ENCODE peak calls at places on chromosomes 7 and 10, in seven cellular contexts. I is CD8-positive, alpha-beta T cell; R is lower lobe of right lung; Y is cardiac muscle cell; B is pancreas; M is heart right ventricle; D is body of pancreas. E is an unnamed sample.

GRCh38 chr7:155796381-155797261 is 15.6 kb downstream of the SHH start:
- DNase-seq in M (peak; percentile 29), B (peak; percentile 94), R (peak; percentile 78), Y (peak; percentile 65), I (peak; percentile 58), D (peak; percentile 76), E (peak; percentile 56)

GRCh38 chr10:8594711-8595110 is 540.2 kb downstream of the GATA3 start:
- DNase-seq in M (no peak), B (no peak), D (no peak), R (no peak), I (no peak), Y (no peak), E (no peak)

GRCh38 chr10:14774214-14774580 is 500 bp downstream of the FAM107B start:
- DNase-seq in D (no peak), M (no peak), Y (no peak), B (no peak), I (no peak), R (no peak), E (no peak)

GRCh38 chr10:35598379-35598778 is 6.8 kb upstream of the GJD4 start:
- DNase-seq in D (no peak), B (no peak), I (no peak), M (no peak), Y (peak; percentile 30), R (no peak), E (no peak)

GRCh38 chr7:27548304-27548703 is 114.4 kb downstream of the HIBADH start:
- DNase-seq in B (no peak), R (no peak), D (no peak), Y (no peak), M (no peak), I (no peak), E (no peak)

GRCh38 chr10:109587366-109587765 is 335.9 kb downstream of the XPNPEP1 start:
- DNase-seq in Y (no peak), B (no peak), I (no peak), R (no peak), M (no peak), D (no peak), E (no peak)

GRCh38 chr10:48582970-48583369 is 21.9 kb downstream of the ARHGAP22 start:
- DNase-seq in R (no peak), M (no peak), Y (no peak), B (no peak), D (no peak), I (no peak), E (no peak)

GRCh38 chr7:151869968-151870918 is 6.7 kb downstream of the PRKAG2 start:
- DNase-seq in B (no peak), D (no peak), I (no peak), M (no peak), Y (no peak), R (no peak), E (no peak)

GRCh38 chr10:97426776-97427570 is 982 bp downstream of the PGAM1 start:
- DNase-seq in M (no peak), Y (peak; percentile 39), I (no peak), B (no peak), D (no peak), R (no peak), E (no peak)

GRCh38 chr7:1769286-1770200 is 99.5 kb downstream of the ELFN1 start:
- DNase-seq in D (no peak), R (no peak), I (no peak), Y (no peak), B (no peak), M (no peak), E (no peak)

GRCh38 chr10:17244712-17245365 is 16.8 kb downstream of the VIM start:
- DNase-seq in Y (no peak), M (no peak), R (no peak), B (no peak), D (no peak), I (no peak), E (no peak)

GRCh38 chr7:254337-255037 is 35.5 kb upstream of the FOXL3 start:
- DNase-seq in M (no peak), D (no peak), Y (no peak), R (peak; percentile 31), B (no peak), I (no peak), E (no peak)

GRCh38 chr7:29040570-29040906 is 82.4 kb upstream of the TRIL start:
- DNase-seq in B (no peak), D (no peak), R (no peak), Y (no peak), I (no peak), M (no peak), E (no peak)

GRCh38 chr10:80471009-80471408 is 16.9 kb downstream of the TSPAN14 start:
- DNase-seq in D (no peak), Y (no peak), M (no peak), R (no peak), B (no peak), I (no peak), E (no peak)

GRCh38 chr7:139583826-139584553 is 60.5 kb downstream of the CLEC2L start:
- DNase-seq in R (no peak), I (no peak), M (no peak), Y (no peak), D (no peak), B (no peak), E (no peak)

GRCh38 chr7:131827421-131827820 is 271.0 kb upstream of the PODXL start:
- DNase-seq in R (no peak), Y (no peak), B (no peak), I (no peak), D (no peak), M (no peak), E (no peak)

GRCh38 chr10:50629495-50630122 is 5.9 kb upstream of the SGMS1 start:
- DNase-seq in M (no peak), Y (no peak), B (no peak), I (no peak), D (no peak), R (no peak), E (no peak)

GRCh38 chr7:12674053-12674452 is 13.4 kb upstream of the ARL4A start:
- DNase-seq in D (no peak), B (no peak), I (no peak), R (no peak), Y (no peak), M (no peak), E (no peak)

GRCh38 chr7:99864041-99864440 is 12.8 kb downstream of the OR2AE1 start:
- DNase-seq in M (no peak), D (no peak), R (no peak), I (no peak), Y (no peak), B (no peak), E (no peak)

GRCh38 chr7:100863406-100863950 is 3.7 kb upstream of the TRIP6 start:
- DNase-seq in Y (no peak), D (peak; percentile 53), M (no peak), I (no peak), B (no peak), R (no peak), E (no peak)

GRCh38 chr7:89238156-89238555 is 442.6 kb upstream of the TEX47 start:
- DNase-seq in M (no peak), D (no peak), Y (no peak), B (no peak), I (no peak), R (no peak), E (no peak)

GRCh38 chr10:67790534-67791408 is 47.2 kb downstream of the DNAJC12 start:
- DNase-seq in D (no peak), B (no peak), R (no peak), M (no peak), Y (no peak), I (no peak), E (no peak)

GRCh38 chr7:93171606-93172226 is 23.5 kb upstream of the SAMD9L start:
- DNase-seq in D (no peak), M (no peak), B (no peak), I (no peak), Y (no peak), R (no peak), E (no peak)

GRCh38 chr10:30219977-30220751 is 128.9 kb downstream of the MTPAP start:
- DNase-seq in M (no peak), D (no peak), B (no peak), R (peak; percentile 47), I (no peak), Y (no peak), E (no peak)

GRCh38 chr10:30215631-30216030 is 133.4 kb downstream of the MTPAP start:
- DNase-seq in M (peak; percentile 65), Y (no peak), R (no peak), B (no peak), D (no peak), I (no peak), E (no peak)

GRCh38 chr10:30215131-30215530 is 133.9 kb downstream of the MTPAP start:
- DNase-seq in I (no peak), R (no peak), Y (no peak), B (no peak), D (no peak), M (no peak), E (no peak)

GRCh38 chr10:30216811-30217210 is 132.3 kb downstream of the MTPAP start:
- DNase-seq in Y (no peak), R (no peak), M (no peak), D (no peak), I (no peak), B (no peak), E (no peak)
- H3K27ac ChIP-seq in Y (no peak overlapping the region), R (no peak overlapping the region), M (no peak overlapping the region), D (no peak overlapping the region), I (no peak overlapping the region), B (no peak overlapping the region), E (no peak overlapping the region)

DNA sequence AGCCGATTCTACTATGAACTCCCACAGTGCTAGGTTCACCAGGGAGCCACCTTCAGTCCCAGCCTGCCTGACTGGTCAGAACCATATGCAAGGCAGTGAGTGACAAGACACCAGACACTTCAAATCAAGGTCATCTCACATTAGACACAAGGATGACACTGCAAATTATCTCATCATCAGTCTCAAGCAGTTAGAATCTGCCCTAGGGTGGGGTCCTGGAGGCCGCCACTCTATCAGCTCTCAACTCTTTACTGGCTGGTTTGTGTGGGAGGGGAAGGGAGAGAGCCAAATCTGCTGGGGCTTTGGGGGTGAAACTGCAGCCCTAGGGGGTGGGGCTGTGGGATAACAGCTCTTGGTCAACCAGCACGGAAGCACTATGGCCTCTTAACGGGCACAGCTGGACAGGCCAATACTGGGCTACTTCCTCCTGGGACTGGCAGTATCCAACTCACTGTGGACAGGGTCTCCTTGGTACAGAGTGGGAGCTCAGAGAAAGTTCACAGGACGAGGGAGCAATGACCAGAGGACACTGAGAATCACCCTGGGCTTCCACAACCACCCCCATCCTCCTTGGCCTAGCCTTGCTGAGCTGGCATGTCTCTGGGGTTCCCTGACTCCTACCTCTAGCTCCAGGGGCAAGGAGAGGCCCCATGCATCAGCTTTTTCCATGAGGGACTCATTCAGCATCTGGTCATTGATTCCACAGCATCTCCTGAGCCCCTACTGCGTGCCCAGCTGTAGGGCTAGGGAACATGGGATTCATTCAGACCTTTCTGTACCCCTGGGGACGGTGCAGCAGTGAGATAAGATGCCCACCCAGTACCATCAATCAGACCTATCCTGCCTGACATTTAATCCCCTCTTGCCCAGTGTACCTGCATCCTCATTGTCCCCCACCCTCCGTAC is 5.4 kb downstream of the GPRIN2 start:
- DNase-seq in M (peak; percentile 3), R (peak; percentile 41), B (peak; percentile 58), Y (no peak), D (no peak), I (no peak), E (no peak)
- TF ChIP-seq CTCF in M (no peak), R (no peak), B (no peak), Y (no peak), D (no peak), I (no peak), E (no peak)

GRCh38 chr7:72015106-72015505 is 397.0 kb downstream of the CALN1 start:
- DNase-seq in Y (no peak), B (no peak), R (no peak), M (no peak), I (no peak), D (no peak), E (no peak)
- H3K9me3 ChIP-seq in Y (no peaks in the 10 kb centered on the region), B (no peaks in the 10 kb centered on the region), R (no peaks in the 10 kb centered on the region), M (peaks cover 8% of the 10 kb centered on the region), I (no peaks in the 10 kb centered on the region), D (no peaks in the 10 kb centered on the region), E (no peaks in the 10 kb centered on the region)

GRCh38 chr7:69757528-69757927 is 159.3 kb downstream of the AUTS2 start:
- DNase-seq in Y (no peak), I (no peak), M (no peak), B (no peak), D (no peak), R (no peak), E (no peak)
- H3K27ac ChIP-seq in Y (no peak overlapping the region), I (no peak overlapping the region), M (no peak overlapping the region), B (no peak overlapping the region), D (no peak overlapping the region), R (no peak overlapping the region), E (no peak overlapping the region)

E was measured in CD4-positive, alpha-beta T cell.